ENCODE peak calls at places on chromosomes 2 and 18, in ten cellular contexts. F is GM12865; Z is stimulated activated CD4-positive, alpha-beta T cell treated with anti-CD3 and anti-CD28 coated beads, TNF-alpha, amount 100 ng/mL, for 1 hour; H is ELF-1; Q is NCI-H1417 treated with DMSO at 0.1 percent for 48 hours; W is amniotic stem cell; P is AG08396; S is MG63; I is AG09309; X is natural killer cell. U is an unnamed sample.
A peak's percentile ranks its signal among the peaks of the same experiment; 100 is the strongest.

GRCh38 chr2:47232738-47233415 is 77.8 kb upstream of the STPG4 start:
- DNase-seq in F (no peak), S (no peak), Z (no peak), H (no peak), I (no peak), W (no peak), P (no peak), Q (peak; percentile 65), X (no peak), U (no peak)

GRCh38 chr18:62118324-62118723 is 68.5 kb downstream of the PIGN start:
- DNase-seq in I (peak; percentile 72), S (peak; percentile 14), W (peak; percentile 19), Z (no peak), P (peak; percentile 23), Q (no peak), X (no peak), H (no peak), F (no peak), U (no peak)

GRCh38 chr18:8217041-8217564 is 392.1 kb upstream of the RAB12 start:
- DNase-seq in F (no peak), Q (no peak), S (no peak), P (no peak), W (no peak), H (peak; percentile 19), I (no peak), Z (no peak), X (no peak), U (no peak)

GRCh38 chr2:60167089-60167488 is 386.4 kb downstream of the BCL11A start:
- DNase-seq in I (no peak), W (no peak), F (no peak), S (no peak), Z (no peak), P (no peak), Q (no peak), H (no peak), X (no peak), U (no peak)

GRCh38 chr18:27922780-27923179 is 254.2 kb downstream of the CDH2 start:
- DNase-seq in P (no peak), I (no peak), F (no peak), H (no peak), S (no peak), W (no peak), X (no peak), Z (no peak), Q (no peak), U (peak; percentile 26)

GRCh38 chr2:222064286-222064685 is 234.5 kb downstream of the PAX3 start:
- DNase-seq in X (no peak), I (no peak), Q (no peak), Z (no peak), W (no peak), S (no peak), H (no peak), F (no peak), P (no peak), U (no peak)

GRCh38 chr18:74333091-74333490 is 17.5 kb downstream of the C18orf63 start:
- DNase-seq in P (no peak), X (no peak), I (no peak), Z (no peak), W (no peak), Q (no peak), F (no peak), H (no peak), S (no peak), U (no peak)

GRCh38 chr2:120772261-120772660 is 36.6 kb downstream of the GLI2 start:
- DNase-seq in S (peak; percentile 36), P (no peak), X (no peak), Q (no peak), H (no peak), W (no peak), F (no peak), I (no peak), Z (no peak), U (no peak)

GRCh38 chr2:222862915-222863544 is 2.2 kb downstream of the ACSL3 start:
- DNase-seq in X (no peak), F (no peak), Z (no peak), H (no peak), S (no peak), P (no peak), Q (no peak), W (no peak), I (no peak), U (peak; percentile 64)

GRCh38 chr2:126914811-126915500 is 16.3 kb downstream of the TEX51 start:
- DNase-seq in W (no peak), I (no peak), S (no peak), X (no peak), Z (no peak), H (no peak), P (no peak), Q (no peak), F (no peak), U (no peak)

GRCh38 chr2:227462463-227462951 is 9.4 kb upstream of the AGFG1 start:
- DNase-seq in W (no peak), S (no peak), Z (no peak), Q (no peak), F (peak; percentile 76), I (no peak), H (peak; percentile 55), X (no peak), P (no peak), U (no peak)

GRCh38 chr18:58991127-58991798 is 126.6 kb downstream of the ZNF532 start:
- DNase-seq in W (no peak), Q (no peak), H (no peak), S (no peak), F (peak; percentile 80), P (no peak), X (no peak), Z (no peak), I (no peak), U (no peak)

GRCh38 chr2:241430178-241430577 is 74.1 kb downstream of the FARP2 start:
- DNase-seq in H (no peak), I (no peak), F (no peak), Q (no peak), P (no peak), X (no peak), W (no peak), Z (no peak), S (no peak), U (no peak)

GRCh38 chr2:170707821-170708795 is 7.0 kb upstream of the SP5 start:
- DNase-seq in Z (no peak), F (no peak), X (no peak), S (no peak), H (peak; percentile 36), P (no peak), W (no peak), Q (no peak), I (no peak), U (no peak)

GRCh38 chr2:96847586-96847985 is 3.8 kb upstream of the ANKRD23 start:
- DNase-seq in I (no peak), X (no peak), Q (no peak), S (no peak), P (no peak), F (no peak), Z (no peak), W (no peak), H (no peak), U (peak; percentile 80)

GRCh38 chr2:234451852-234452625 is 44.8 kb downstream of the ARL4C start:
- DNase-seq in H (no peak), Z (no peak), W (peak; percentile 83), I (peak; percentile 93), P (peak; percentile 76), X (no peak), Q (no peak), F (no peak), S (no peak), U (no peak)

U was measured in foreskin melanocyte.